ENCODE peak calls at places on chromosome 12, in eight cellular contexts. C is activated CD8-positive, alpha-beta T cell treated with anti-CD3 and anti-CD28 coated beads for 36 hours; B is ovary; G is lower leg skin; V is endothelial cell; Z is psoas muscle; E is tibial artery; A is right lobe of liver. S is an unnamed sample.

GRCh38 chr12:123351349-123351748 is 13.3 kb downstream of the SBNO1 start:
- DNase-seq in C (no peak), B (no peak), G (no peak), V (no peak), Z (no peak), E (no peak), A (no peak), S (no peak)

GRCh38 chr12:7970475-7971252 is 34.7 kb upstream of the SLC2A3 start:
- DNase-seq in C (peak; percentile 92), B (peak; percentile 85), G (peak; percentile 97), V (peak; percentile 92), Z (peak; percentile 90), E (peak; percentile 96), A (peak; percentile 87), S (peak; percentile 87)

GRCh38 chr12:1800646-1801284 is 19.6 kb upstream of the LRTM2 start:
- DNase-seq in C (peak; percentile 40), B (no peak), G (peak; percentile 87), V (peak; percentile 71), Z (peak; percentile 56), E (peak; percentile 78), A (peak; percentile 32), S (peak; percentile 79)

GRCh38 chr12:115204957-115205754 is 521.2 kb upstream of the TBX3 start:
- DNase-seq in C (no peak), B (no peak), G (no peak), V (no peak), Z (no peak), E (no peak), A (no peak), S (no peak)

GRCh38 chr12:14260011-14260993 is 105.2 kb upstream of the ATF7IP start:
- DNase-seq in C (no peak), B (peak; percentile 95), G (peak; percentile 98), V (peak; percentile 87), Z (peak; percentile 94), E (peak; percentile 95), A (peak; percentile 88), S (no peak)

GRCh38 chr12:52209321-52209720 is 17.5 kb upstream of the KRT80 start:
- DNase-seq in C (no peak), B (no peak), G (peak; percentile 86), V (no peak), Z (no peak), E (no peak), A (peak; percentile 11), S (no peak)

GRCh38 chr12:67437011-67437410 is 167.9 kb downstream of the CAND1 start:
- DNase-seq in C (no peak), B (no peak), G (no peak), V (no peak), Z (no peak), E (no peak), A (no peak), S (no peak)

GRCh38 chr12:110123861-110124183 is 335 bp upstream of the IFT81 start:
- DNase-seq in C (no peak), B (no peak), G (no peak), V (no peak), Z (no peak), E (no peak), A (no peak), S (no peak)

GRCh38 chr12:122871851-122872785 is 23.8 kb downstream of the VPS37B start:
- DNase-seq in C (peak; percentile 86), B (no peak), G (peak; percentile 91), V (no peak), Z (no peak), E (peak; percentile 79), A (peak; percentile 69), S (peak; percentile 64)

GRCh38 chr12:18297883-18298282 is 36.6 kb downstream of the PIK3C2G start:
- DNase-seq in C (no peak), B (no peak), G (no peak), V (no peak), Z (no peak), E (no peak), A (no peak), S (no peak)

GRCh38 chr12:124566181-124567034 is 1.0 kb downstream of the NCOR2 start:
- DNase-seq in C (peak; percentile 71), B (peak; percentile 90), G (peak; percentile 98), V (peak; percentile 74), Z (peak; percentile 90), E (peak; percentile 94), A (peak; percentile 92), S (peak; percentile 75)

GRCh38 chr12:31629756-31630732 is 29.4 kb upstream of the ETFBKMT start:
- DNase-seq in C (no peak), B (peak; percentile 71), G (no peak), V (no peak), Z (peak; percentile 57), E (no peak), A (no peak), S (no peak)

GRCh38 chr12:49832836-49833421 is 4.7 kb upstream of the NCKAP5L start:
- DNase-seq in C (no peak), B (no peak), G (no peak), V (no peak), Z (no peak), E (no peak), A (no peak), S (no peak)

GRCh38 chr12:62562892-62563291 is 96.3 kb downstream of the MON2 start:
- DNase-seq in C (no peak), B (no peak), G (no peak), V (no peak), Z (no peak), E (no peak), A (no peak), S (no peak)

GRCh38 chr12:15505616-15506015 is 183.3 kb downstream of the PTPRO start:
- DNase-seq in C (no peak), B (no peak), G (no peak), V (no peak), Z (no peak), E (no peak), A (no peak), S (no peak)

GRCh38 chr12:47813491-47814196 is 6.1 kb downstream of the HDAC7 start:
- DNase-seq in C (peak; percentile 61), B (peak; percentile 47), G (no peak), V (no peak), Z (no peak), E (no peak), A (peak; percentile 55), S (peak; percentile 71)

DNA sequence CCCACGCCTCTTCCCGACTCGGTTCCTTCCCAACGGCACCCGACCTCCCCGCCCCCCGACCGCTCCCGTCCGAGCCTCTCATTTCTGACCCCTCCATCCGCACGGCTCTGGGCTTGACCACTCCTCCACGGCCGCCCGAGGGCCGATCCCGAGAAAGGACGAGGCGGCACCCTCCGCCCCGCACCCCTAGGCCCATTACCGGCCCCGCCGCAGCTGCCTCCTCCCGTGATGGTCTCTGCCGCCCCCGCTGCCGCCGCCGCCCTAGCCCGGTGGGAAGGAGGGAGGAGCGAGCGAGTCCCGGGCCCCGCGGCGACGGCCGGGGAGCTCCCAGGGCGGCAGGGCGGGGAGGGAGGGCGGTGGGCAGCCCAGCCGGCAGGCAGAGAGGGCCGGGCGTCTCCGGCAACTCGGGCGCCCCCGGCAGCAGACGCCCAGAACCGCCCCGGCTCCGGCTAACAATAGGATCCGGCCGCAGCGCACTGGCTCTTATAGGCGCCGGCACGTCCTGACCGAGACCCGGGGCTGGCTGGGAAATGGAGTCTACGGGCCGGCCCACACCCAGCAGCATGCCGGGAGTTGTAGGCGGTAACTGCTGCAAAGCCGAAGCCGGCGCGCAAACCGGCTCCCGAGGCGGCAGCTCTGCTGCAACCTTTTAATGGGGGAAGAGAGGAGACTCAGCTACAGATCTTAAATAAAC is at the start of gene CSRNP2:
- DNase-seq in C (peak; percentile 97), B (peak; percentile 96), G (peak; percentile 99), V (peak; percentile 99), Z (peak; percentile 98), E (peak; percentile 98), A (peak; percentile 97), S (peak; percentile 99)
- TF ChIP-seq CTCF in C (no peak), B (no peak), G (no peak), V (no peak), Z (peak; percentile 24), E (no peak), A (no peak), S (no peak)

GRCh38 chr12:41436076-41436475 is 248.0 kb downstream of the PDZRN4 start:
- DNase-seq in C (no peak), B (no peak), G (no peak), V (no peak), Z (no peak), E (no peak), A (no peak), S (no peak)
- TF ChIP-seq CTCF in C (no peak), B (no peak), G (no peak), V (no peak), Z (no peak), E (no peak), A (no peak), S (no peak)

DNA sequence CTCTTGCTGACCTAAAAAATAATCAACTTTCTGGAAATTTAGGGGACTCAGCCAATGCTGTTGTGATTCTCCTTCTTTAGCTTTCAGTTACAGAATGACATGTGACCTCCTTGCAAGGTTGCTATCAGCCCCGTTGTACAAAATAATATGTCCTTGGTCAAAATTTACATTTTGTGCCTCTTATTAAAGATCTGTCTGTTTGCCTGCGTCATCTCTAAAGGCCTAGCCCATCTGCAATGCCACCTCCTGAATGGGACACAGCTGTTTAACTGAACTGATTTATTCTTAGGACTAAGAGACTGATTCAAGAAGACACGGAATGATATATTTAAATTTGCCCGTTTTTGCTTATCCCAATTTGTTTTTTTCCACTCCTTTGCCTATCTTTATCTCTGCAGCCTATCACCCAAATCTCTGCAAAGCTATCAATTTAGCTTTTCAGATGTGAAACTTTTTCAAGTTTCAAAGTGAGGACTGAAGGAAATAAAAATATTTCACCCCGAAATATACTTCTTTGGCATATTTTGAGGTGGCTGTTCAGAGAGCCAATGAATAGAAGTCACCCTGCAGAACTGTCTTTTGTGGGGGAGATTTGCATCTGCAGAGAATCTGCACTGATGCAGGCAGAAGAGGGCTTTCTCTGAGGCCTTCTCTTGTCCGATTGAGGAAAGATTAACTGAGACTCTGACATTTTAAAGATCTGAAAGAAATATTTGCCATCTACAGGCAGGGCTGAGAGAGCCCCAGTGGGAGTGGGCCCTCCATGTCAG is 126.0 kb downstream of the VEZT start:
- DNase-seq in C (no peak), B (no peak), G (no peak), V (no peak), Z (no peak), E (no peak), A (no peak), S (no peak)
- TF ChIP-seq CTCF in C (no peak), B (no peak), G (no peak), V (no peak), Z (no peak), E (no peak), A (no peak), S (no peak)

GRCh38 chr12:3885179-3886094 is 12.2 kb upstream of the PARP11 start:
- DNase-seq in C (peak; percentile 56), B (peak; percentile 46), G (no peak), V (peak; percentile 27), Z (no peak), E (no peak), A (no peak), S (peak; percentile 36)

GRCh38 chr12:3881208-3881980 is 8.2 kb upstream of the PARP11 start:
- DNase-seq in C (no peak), B (no peak), G (no peak), V (no peak), Z (no peak), E (no peak), A (no peak), S (no peak)

GRCh38 chr12:3882396-3882795 is 9.2 kb upstream of the PARP11 start:
- DNase-seq in C (no peak), B (no peak), G (no peak), V (no peak), Z (no peak), E (no peak), A (no peak), S (no peak)

GRCh38 chr12:3884671-3885070 is 11.5 kb upstream of the PARP11 start:
- DNase-seq in C (no peak), B (no peak), G (no peak), V (no peak), Z (no peak), E (no peak), A (no peak), S (no peak)

GRCh38 chr12:3882896-3883564 is 9.8 kb upstream of the PARP11 start:
- DNase-seq in C (no peak), B (no peak), G (no peak), V (no peak), Z (no peak), E (no peak), A (no peak), S (peak; percentile 34)
- TF ChIP-seq CTCF in C (peak; percentile 25), B (no peak), G (no peak), V (peak; percentile 27), Z (no peak), E (no peak), A (peak; percentile 35), S (peak; percentile 37)